ENCODE peak calls at places on chromosome X, in nine cellular contexts. Y, U, V, O, D, K, A, X and W are unnamed samples.

GRCh38 chrX:10467793-10468192 is 152.6 kb downstream of the MID1 start:
- DNase-seq in D (no peak), V (no peak), U (no peak), K (no peak), X (no peak), A (no peak), Y (no peak), O (no peak), W (no peak)

GRCh38 chrX:57573754-57574153 is 18.1 kb upstream of the ZXDB start:
- DNase-seq in K (no peak), V (no peak), U (no peak), Y (peak; percentile 11), D (peak; percentile 29), X (peak; percentile 24), A (no peak), O (peak; percentile 51), W (no peak)

GRCh38 chrX:9530848-9531274 is 66.0 kb downstream of the TBL1X start:
- DNase-seq in X (peak; percentile 25), V (peak; percentile 34), Y (peak; percentile 79), U (peak; percentile 69), D (peak; percentile 79), A (peak; percentile 85), K (peak; percentile 66), O (peak; percentile 35), W (no peak)

GRCh38 chrX:70479197-70479969 is 34.7 kb downstream of the DLG3 start:
- DNase-seq in Y (no peak), V (no peak), O (peak; percentile 88), A (no peak), K (no peak), U (no peak), X (peak; percentile 69), D (no peak), W (no peak)

GRCh38 chrX:13703589-13703988 is 14.7 kb downstream of the RAB9A start:
- DNase-seq in D (no peak), X (no peak), K (no peak), Y (no peak), V (no peak), U (no peak), O (no peak), A (no peak), W (no peak)

GRCh38 chrX:102833136-102833535 is 103.9 kb upstream of the RAB40AL start:
- DNase-seq in U (no peak), O (peak; percentile 14), D (no peak), Y (no peak), A (no peak), X (no peak), K (no peak), V (no peak), W (no peak)

GRCh38 chrX:123408856-123409737 is 225.0 kb downstream of the GRIA3 start:
- DNase-seq in U (no peak), V (no peak), K (no peak), O (no peak), X (no peak), A (no peak), Y (no peak), D (no peak), W (no peak)

GRCh38 chrX:112636951-112637541 is 42.7 kb downstream of the LHFPL1 start:
- DNase-seq in O (no peak), A (no peak), K (no peak), Y (no peak), X (no peak), V (no peak), U (no peak), D (no peak), W (no peak)

GRCh38 chrX:129831486-129831885 is 12.2 kb downstream of the ZDHHC9 start:
- DNase-seq in D (no peak), O (no peak), X (no peak), K (no peak), V (no peak), Y (no peak), U (no peak), A (no peak), W (no peak)

GRCh38 chrX:148380614-148381561 is 119.5 kb upstream of the AFF2 start:
- DNase-seq in V (peak; percentile 6), K (no peak), X (no peak), A (no peak), Y (no peak), O (no peak), D (peak; percentile 77), U (no peak), W (no peak)

GRCh38 chrX:148382983-148383382 is 117.4 kb upstream of the AFF2 start:
- DNase-seq in V (no peak), D (no peak), K (no peak), U (peak; percentile 10), Y (no peak), O (no peak), X (no peak), A (no peak), W (no peak)

GRCh38 chrX:148376342-148376741 is 124.1 kb upstream of the AFF2 start:
- DNase-seq in O (no peak), A (no peak), K (no peak), X (no peak), Y (no peak), D (no peak), V (no peak), U (no peak), W (no peak)

GRCh38 chrX:148381603-148382002 is 118.8 kb upstream of the AFF2 start:
- DNase-seq in V (no peak), O (no peak), A (no peak), U (no peak), K (no peak), X (no peak), Y (no peak), D (peak; percentile 5), W (no peak)

DNA sequence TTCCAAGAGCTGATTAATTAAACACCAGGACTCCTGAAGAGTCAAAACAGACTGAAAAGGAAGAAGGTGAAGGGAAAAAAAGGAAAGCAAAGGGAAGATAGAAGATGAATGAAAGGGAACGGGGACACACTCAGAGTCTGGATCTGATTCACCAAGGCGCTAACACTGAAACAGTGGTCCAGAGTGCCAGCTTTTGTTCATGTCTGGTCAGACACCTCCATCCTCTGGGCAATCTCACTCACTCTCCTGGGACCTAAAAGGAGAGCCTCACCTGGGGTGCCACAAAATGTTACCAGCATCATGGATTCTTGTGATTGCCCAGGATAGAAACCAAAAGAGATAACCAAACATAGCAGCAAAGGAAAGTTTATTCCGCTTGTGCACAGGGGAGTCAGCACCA is 120.3 kb upstream of the AFF2 start:
- DNase-seq in X (no peak), O (no peak), Y (no peak), V (no peak), D (peak; percentile 17), U (no peak), K (no peak), A (no peak), W (no peak)
- TF ChIP-seq CTCF in X (no peak), O (no peak), Y (no peak), V (no peak), D (no peak), U (no peak), K (no peak), A (no peak), W (no peak)

DNA sequence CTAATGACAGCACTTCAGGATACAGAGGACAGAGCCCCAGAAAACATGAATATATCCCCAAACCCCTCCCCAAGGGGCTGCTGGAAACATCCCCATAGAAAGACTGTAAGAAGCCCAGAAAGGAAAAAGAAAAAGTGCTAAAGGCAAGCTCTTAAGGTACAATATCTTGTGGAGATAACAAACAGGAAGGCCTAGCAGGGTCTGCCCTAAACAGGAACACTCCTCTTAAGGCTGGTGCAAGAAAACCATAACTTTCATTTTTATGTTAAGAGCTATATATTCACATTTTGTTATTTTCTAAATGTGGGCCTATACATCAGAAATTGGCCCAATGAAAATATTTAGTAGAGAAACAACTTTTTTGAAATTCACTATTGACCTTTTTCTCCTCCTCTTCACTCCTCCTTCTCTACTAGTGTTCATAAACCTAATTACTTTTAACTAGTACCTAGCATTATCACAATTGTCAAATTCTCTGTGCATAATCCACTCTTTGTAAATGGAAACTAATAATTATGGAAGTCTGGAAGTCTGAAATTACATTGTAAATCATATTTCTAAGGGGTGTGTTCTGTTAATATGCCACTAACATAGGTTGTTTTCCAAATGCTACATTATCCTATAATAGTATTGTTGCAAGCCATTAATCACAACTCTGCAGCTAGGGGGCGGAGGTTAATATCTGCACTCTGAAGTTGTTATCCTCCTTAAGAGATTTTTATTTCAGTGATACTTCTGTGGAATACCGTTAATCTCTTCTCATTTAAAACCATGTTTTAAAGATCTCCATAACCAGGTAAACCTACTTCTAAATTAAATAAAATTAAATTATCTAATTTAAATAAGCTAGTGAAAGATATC is 59.8 kb downstream of the CASK start:
- DNase-seq in A (no peak), O (peak; percentile 3), Y (no peak), U (no peak), X (no peak), V (no peak), K (no peak), D (no peak), W (no peak)
- TF ChIP-seq CTCF in A (no peak), O (peak; percentile 46), Y (peak; percentile 21), U (no peak), X (no peak), V (no peak), K (no peak), D (no peak), W (no peak)

DNA sequence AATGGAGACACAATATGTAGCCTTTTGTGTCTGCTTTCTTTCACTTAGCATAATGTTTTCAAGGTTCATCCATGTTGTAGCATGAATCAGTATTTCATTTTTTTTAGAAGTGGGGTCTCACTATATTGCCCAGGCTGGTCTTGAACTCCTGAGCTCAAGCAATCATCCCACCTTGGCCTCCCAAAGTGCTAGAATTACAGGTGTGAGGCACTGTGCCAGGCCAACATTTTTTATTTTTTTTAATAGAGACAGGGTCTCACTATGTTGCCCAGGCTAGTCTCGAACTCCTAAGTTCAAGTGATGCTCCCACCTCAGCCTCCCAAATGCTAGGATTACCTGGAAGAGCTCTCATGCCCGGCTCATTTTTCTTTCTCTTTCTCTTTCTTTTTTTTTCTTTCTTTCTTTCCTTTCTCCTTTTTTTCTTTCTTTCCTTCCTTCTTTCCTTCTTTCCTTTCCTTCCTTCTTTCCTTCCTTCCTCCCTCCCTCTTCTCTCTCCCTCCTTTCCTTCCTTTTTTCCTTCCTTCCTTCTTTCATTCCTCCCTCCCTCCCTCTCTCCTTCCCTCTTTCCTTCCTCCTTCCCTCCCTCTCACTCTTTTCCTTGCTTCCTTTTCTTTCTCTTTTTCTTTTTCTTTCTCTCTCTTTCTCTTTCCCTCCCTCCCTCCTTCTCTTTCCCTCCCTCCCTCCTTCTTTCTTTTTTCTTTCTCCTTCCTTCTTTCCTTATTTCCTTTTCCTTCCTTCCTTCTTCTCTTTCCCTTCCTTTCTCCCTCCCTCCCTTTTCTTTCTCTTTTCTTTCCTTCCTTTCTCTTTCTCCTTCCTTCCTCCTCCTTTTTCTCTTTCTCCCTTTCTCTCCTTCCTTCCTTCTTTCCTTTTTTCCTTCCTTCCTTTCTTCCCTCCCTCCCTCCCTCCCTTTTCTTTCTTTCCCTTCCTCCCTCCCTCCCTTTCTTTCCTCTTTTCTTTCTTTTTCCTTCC is 10.1 kb upstream of the RPL39 start:
- DNase-seq in D (no peak), U (no peak), V (no peak), K (no peak), A (no peak), X (no peak), O (no peak), Y (no peak), W (no peak)
- TF ChIP-seq CTCF in D (no peak), U (no peak), V (no peak), K (no peak), A (no peak), X (no peak), O (no peak), Y (no peak), W (no peak)

DNA sequence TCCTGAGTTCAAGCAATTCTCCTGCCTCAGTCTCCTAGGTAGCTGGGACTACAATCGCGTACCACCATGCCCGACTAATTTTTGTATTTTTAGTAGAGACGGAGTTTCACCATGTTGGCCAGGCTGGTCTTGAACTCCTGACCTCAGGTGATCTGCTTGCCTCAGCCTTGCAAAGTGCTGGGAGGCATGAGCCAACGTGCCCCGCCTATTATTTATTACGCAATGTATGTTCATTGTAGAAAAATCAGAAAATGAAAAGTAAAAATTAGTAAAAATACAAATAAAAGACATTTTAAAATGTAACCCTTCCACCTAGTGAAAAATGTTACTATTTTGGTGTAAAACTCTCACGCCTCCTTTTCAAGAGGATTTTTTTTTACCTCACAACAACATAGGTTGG is 14.2 kb downstream of the F8A1 start:
- DNase-seq in U (no peak), O (no peak), K (no peak), A (no peak), D (no peak), Y (no peak), V (no peak), X (no peak), W (no peak)
- TF ChIP-seq CTCF in U (no peak), O (no peak), K (no peak), A (no peak), D (no peak), Y (no peak), V (no peak), X (no peak), W (no peak)